ENCODE peak calls at places on chromosomes 7 and 10, in seven cellular contexts. N is K562, Z is HCT116, A is SK-N-SH, K is GM12878, D is HepG2, V is H1. J is an unnamed sample.

GRCh38 chr7:35482231-35482630 is 212.7 kb downstream of the HERPUD2 start:
- DNase-seq in N (no peak), V (no peak), A (no peak), Z (no peak), D (no peak), K (no peak), J (peak)

GRCh38 chr7:157615852-157616251 is 279.0 kb downstream of the DNAJB6 start:
- DNase-seq in K (no peak), A (no peak), Z (no peak), V (no peak), N (no peak), D (no peak), J (no peak)

GRCh38 chr7:25619963-25620799 is 391.9 kb upstream of the NPVF start:
- DNase-seq in K (no peak), Z (no peak), N (peak), D (no peak), A (peak), V (no peak), J (no peak)

GRCh38 chr7:30144659-30145321 is 10.0 kb downstream of the MTURN start:
- DNase-seq in Z (no peak), A (peak), D (no peak), N (no peak), K (no peak), V (no peak), J (no peak)

GRCh38 chr10:85612833-85613232 is 753.8 kb downstream of the GRID1 start:
- DNase-seq in D (no peak), A (no peak), V (peak), Z (peak), K (no peak), N (no peak), J (peak)

GRCh38 chr7:28348631-28349030 is 63.7 kb upstream of the CREB5 start:
- DNase-seq in V (no peak), N (no peak), D (no peak), Z (no peak), A (no peak), K (no peak), J (peak)

GRCh38 chr10:100878291-100878910 is 34.4 kb upstream of the SLF2 start:
- DNase-seq in V (peak), A (peak), N (peak), Z (peak), D (peak), K (no peak), J (peak)

GRCh38 chr7:82343-83155 is 109.8 kb upstream of the FAM20C start:
- DNase-seq in D (no peak), N (no peak), V (peak), Z (no peak), A (peak), K (no peak), J (peak)

GRCh38 chr10:31745612-31746376 is 182.8 kb downstream of the ARHGAP12 start:
- DNase-seq in N (no peak), A (no peak), V (no peak), D (peak), Z (peak), K (no peak), J (no peak)

GRCh38 chr7:1829111-1829510 is 159.0 kb downstream of the ELFN1 start:
- DNase-seq in Z (no peak), V (peak), N (no peak), K (no peak), A (no peak), D (no peak), J (no peak)

GRCh38 chr10:58998924-58999713 is 177.3 kb upstream of the PHYHIPL start:
- DNase-seq in N (no peak), V (no peak), D (no peak), Z (no peak), K (no peak), A (no peak), J (no peak)

GRCh38 chr7:5494320-5494682 is 70.7 kb upstream of the TNRC18 start:
- DNase-seq in D (no peak), K (no peak), Z (no peak), N (no peak), V (no peak), A (no peak), J (no peak)

GRCh38 chr7:5492249-5493020 is 68.8 kb upstream of the TNRC18 start:
- DNase-seq in D (no peak), Z (no peak), K (no peak), A (peak), V (peak), N (peak), J (no peak)

GRCh38 chr7:5497158-5498103 is 73.8 kb upstream of the TNRC18 start:
- DNase-seq in K (no peak), V (no peak), D (no peak), Z (no peak), A (peak), N (peak), J (peak)

GRCh38 chr7:5494683-5495561 is 71.3 kb upstream of the TNRC18 start:
- DNase-seq in N (peak), V (peak), D (peak), Z (peak), A (peak), K (no peak), J (peak)

DNA sequence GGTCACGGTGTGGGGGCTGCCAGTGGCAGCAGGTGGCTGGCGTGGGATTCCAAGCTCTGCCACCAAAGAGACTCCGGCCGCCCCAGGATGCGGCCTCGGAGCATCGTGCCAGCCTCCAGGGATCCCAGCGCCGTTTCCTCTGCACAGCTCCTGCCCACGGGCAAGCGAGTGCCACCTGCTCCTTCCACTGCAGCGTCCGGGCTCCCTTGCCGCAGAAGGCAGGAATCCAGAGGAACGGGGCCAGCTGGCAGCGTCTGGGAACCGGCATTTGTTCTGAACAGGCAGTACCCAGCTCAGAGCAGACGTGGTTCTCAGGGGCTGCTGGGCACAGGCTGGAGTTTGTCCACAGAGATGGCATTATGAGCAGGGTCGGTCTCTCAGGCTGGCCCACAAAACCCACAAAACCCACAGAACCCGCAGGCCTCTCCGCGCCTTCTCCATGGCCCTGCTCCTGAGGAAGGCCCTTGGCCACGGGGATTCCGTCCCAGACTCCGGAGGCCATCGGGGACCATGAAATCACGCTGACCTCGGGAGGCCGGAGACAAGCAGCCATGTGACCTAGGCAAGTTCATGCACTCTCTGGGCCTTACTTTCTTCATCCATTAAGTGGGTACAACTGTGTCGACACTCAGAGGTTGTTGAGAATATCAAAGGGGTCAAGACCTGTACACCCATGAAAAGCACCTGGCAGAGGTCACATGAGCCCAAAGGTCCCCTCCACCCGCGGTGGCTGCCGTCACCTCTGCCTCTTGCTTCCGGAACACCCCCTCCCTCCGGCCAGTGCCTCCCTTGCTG is 72.1 kb upstream of the TNRC18 start:
- DNase-seq in A (no peak), D (no peak), N (no peak), Z (no peak), K (no peak), V (no peak), J (peak)
- TF ChIP-seq JUND in A (no peak), D (no peak), N (no peak), Z (no peak), K (no peak), V (no peak), J (no peak)

GRCh38 chr10:132687893-132688579 is 97.9 kb downstream of the NKX6-2 start:
- DNase-seq in Z (no peak), V (no peak), N (no peak), A (no peak), K (no peak), D (no peak), J (no peak)

GRCh38 chr10:132687181-132687892 is 98.6 kb downstream of the NKX6-2 start:
- DNase-seq in A (no peak), Z (no peak), K (no peak), N (no peak), V (no peak), D (no peak), J (no peak)

GRCh38 chr10:132685121-132685891 is 100.6 kb downstream of the NKX6-2 start:
- DNase-seq in N (peak), D (peak), V (no peak), K (no peak), A (no peak), Z (no peak), J (no peak)

GRCh38 chr10:132684164-132684891 is 101.6 kb downstream of the NKX6-2 start:
- DNase-seq in K (peak), N (peak), A (no peak), Z (no peak), V (no peak), D (no peak), J (no peak)

GRCh38 chr10:132685921-132686680 is 99.8 kb downstream of the NKX6-2 start:
- DNase-seq in V (no peak), K (no peak), N (no peak), D (no peak), A (no peak), Z (no peak), J (no peak)
- TF ChIP-seq JUND in V (no peak), K (no peak), N (no peak), D (no peak), A (no peak), Z (no peak), J (no peak)

DNA sequence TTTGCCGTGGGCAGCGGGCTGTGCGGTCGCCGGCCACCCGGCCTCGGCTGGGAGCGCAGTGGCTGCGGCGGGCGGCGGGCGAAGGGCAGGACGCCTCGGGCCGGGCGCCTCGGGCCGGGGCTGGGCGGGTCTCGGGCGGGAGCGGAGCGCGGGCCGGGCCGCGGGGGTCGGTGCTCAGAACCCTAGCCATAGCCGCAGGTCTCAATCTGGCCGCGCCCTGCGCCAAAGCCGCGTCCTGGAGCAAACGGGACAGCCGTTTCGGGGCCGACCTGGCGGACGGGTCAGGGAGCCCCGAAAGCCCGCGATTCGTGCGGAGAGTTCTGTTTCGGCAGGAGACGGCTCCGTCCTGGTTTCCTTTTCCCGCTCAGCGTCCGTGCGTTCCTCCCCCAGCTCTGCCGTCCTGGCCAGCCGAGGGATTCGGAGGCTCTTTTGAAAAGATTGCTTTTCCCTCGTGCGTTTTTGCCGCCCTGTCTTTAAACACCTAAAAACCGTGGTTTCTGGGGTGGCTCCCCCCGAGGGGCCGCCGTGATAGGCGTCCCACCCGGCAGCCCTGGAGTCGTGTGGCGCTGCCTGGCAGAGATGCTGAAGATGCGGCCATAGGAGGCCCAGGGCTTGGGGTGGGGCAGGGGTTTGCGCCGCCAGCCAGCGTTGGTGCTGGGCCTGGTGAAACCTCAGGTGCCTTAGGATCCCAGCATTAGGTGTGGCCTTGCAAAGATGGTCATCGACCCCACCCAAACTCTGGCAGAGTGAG is 727 bp downstream of the RET start:
- DNase-seq in A (peak), K (no peak), D (no peak), N (no peak), Z (no peak), V (peak), J (no peak)
- TF ChIP-seq JUND in A (no peak), K (no peak), D (no peak), N (no peak), Z (no peak), V (no peak), J (no peak)

DNA sequence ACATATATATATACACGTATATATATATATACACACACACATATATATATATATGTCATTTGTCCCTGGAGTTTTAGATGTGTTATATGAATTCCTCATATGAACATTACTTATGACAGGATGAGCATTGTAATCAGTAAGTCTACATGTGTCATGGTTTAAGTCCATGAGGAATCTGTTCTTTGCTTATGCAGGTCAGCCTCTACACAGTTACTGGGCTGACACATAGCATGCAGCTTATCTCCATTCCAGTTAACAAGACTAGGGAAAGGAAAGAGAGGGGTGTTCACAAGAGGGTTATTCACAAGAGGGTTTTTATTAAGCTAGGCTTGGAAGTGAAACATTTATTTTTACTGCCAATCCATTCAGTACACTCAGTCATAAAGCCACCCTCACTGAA is 226.7 kb downstream of the SNX13 start:
- DNase-seq in N (no peak), V (no peak), A (no peak), K (no peak), Z (no peak), D (no peak), J (no peak)
- TF ChIP-seq JUND in N (no peak), V (no peak), A (no peak), K (no peak), Z (no peak), D (no peak), J (no peak)

DNA sequence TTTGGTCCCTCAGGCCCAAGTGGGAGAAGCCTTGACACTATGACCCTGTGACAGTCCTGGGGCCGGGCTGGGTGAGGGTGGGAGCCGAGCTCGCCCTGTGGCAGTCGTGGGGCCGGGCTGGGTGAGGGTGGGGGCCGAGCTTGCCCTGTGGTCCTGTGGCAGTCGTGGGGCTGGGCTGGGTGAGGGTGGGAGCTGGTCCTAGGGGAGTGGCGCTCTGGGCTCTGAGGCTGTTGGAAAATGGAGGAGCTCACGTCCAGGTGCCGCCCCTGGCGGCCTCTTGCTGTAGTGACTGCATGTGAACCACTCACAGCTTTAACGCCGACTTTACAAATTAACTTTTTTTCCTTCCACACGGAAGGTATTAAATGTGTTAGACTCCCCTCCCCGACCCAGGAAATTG is 312.6 kb downstream of the WDR37 start:
- DNase-seq in N (peak), K (no peak), Z (peak), A (peak), V (peak), D (peak), J (peak)
- TF ChIP-seq JUND in N (no peak), K (no peak), Z (no peak), A (no peak), V (no peak), D (no peak), J (no peak)

GRCh38 chr10:129530486-129531065 is 63.5 kb downstream of the MGMT start:
- DNase-seq in A (no peak), D (no peak), Z (no peak), K (no peak), N (no peak), V (no peak), J (no peak)

GRCh38 chr10:129525408-129525807 is 58.4 kb downstream of the MGMT start:
- DNase-seq in N (no peak), K (no peak), Z (no peak), D (no peak), A (no peak), V (no peak), J (no peak)

GRCh38 chr10:129526943-129527342 is 59.9 kb downstream of the MGMT start:
- DNase-seq in V (no peak), D (no peak), K (no peak), N (no peak), A (no peak), Z (no peak), J (no peak)

GRCh38 chr10:129531195-129531968 is 64.3 kb downstream of the MGMT start:
- DNase-seq in D (peak), Z (peak), A (no peak), V (no peak), K (no peak), N (no peak), J (peak)

DNA sequence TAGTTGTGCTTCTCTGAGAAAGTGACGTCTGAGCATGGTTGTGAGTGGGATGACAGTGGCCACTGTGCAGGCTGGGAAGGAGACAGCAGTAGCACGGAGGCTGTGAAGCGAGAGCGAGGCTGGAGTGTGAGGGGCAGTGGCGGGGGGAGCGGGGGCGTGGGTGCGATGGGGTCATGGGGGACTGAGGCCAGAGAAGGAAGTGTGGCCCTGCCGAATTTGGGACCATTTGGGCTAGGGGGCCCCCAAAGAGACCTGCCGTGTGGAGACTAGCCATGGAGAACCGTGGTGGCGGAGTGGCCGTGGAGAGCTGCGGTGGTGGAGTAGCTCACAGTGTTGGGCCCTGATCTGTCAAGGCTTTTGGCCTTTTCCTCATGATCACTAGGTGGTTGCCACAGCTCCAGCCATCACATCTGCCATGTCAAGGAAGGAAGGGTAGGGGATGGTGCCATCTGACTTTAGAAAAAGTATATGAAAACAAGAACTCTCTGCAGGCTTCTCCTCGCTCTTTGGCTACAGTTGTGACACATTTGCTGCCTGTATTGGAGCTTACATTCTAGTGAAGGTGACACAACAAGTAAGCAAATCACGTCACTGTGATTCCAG is 61.4 kb downstream of the MGMT start:
- DNase-seq in N (no peak), D (no peak), K (no peak), A (no peak), V (no peak), Z (no peak), J (no peak)
- TF ChIP-seq JUND in N (no peak), D (no peak), K (no peak), A (no peak), V (no peak), Z (no peak), J (no peak)

GRCh38 chr10:64630534-64630933 is 1109.3 kb downstream of the REEP3 start:
- DNase-seq in V (no peak), K (no peak), D (no peak), Z (no peak), N (no peak), A (no peak), J (no peak)

GRCh38 chr10:64637939-64638338 is 1116.7 kb downstream of the REEP3 start:
- DNase-seq in K (no peak), A (no peak), N (no peak), D (no peak), Z (no peak), V (no peak), J (no peak)

GRCh38 chr10:64635906-64636305 is 1114.7 kb downstream of the REEP3 start:
- DNase-seq in D (no peak), N (no peak), V (no peak), K (no peak), A (no peak), Z (no peak), J (no peak)

GRCh38 chr10:64636461-64636860 is 1115.3 kb downstream of the REEP3 start:
- DNase-seq in D (no peak), A (no peak), N (no peak), Z (no peak), K (no peak), V (no peak), J (no peak)
- TF ChIP-seq JUND in D (no peak), A (no peak), N (no peak), Z (no peak), K (no peak), V (no peak), J (no peak)

GRCh38 chr7:142352543-142352942 is 94.7 kb upstream of the PRSS58 start:
- DNase-seq in V (no peak), Z (no peak), K (no peak), D (no peak), A (no peak), N (no peak), J (no peak)
- TF ChIP-seq JUND in V (no peak), Z (no peak), K (no peak), D (no peak), A (no peak), N (no peak), J (no peak)

GRCh38 chr7:11346312-11346711 is 372.6 kb downstream of the PHF14 start:
- DNase-seq in K (no peak), Z (no peak), A (no peak), D (no peak), V (no peak), N (no peak), J (no peak)

GRCh38 chr7:11343818-11344413 is 370.2 kb downstream of the PHF14 start:
- DNase-seq in D (peak), K (no peak), V (no peak), Z (peak), N (peak), A (peak), J (peak)

GRCh38 chr7:11345621-11346020 is 371.9 kb downstream of the PHF14 start:
- DNase-seq in D (no peak), A (no peak), K (no peak), V (no peak), Z (no peak), N (no peak), J (no peak)

GRCh38 chr7:11341285-11341944 is 367.7 kb downstream of the PHF14 start:
- DNase-seq in A (peak), N (peak), D (no peak), Z (peak), K (no peak), V (no peak), J (peak)

DNA sequence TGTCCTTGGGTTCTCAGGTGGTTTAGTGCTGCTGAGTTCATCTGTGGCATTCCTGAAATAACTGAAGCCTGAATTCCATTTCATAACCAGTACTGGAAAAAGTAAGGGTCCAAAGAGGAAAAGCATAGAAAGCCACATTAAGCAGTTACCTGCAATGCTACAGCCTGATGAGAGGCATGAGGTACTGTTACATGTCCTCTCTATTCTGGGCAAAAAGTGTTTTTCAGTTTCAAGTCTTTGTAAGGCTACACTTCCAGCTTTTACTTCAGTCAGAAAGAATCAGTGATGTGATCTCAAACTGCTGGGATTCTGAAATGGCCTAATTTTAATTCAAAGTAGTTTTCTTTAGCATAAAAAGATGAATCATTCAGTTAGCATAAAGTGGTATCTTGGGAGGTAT is 369.5 kb downstream of the PHF14 start:
- DNase-seq in N (no peak), V (no peak), K (no peak), D (no peak), A (no peak), Z (no peak), J (no peak)
- TF ChIP-seq JUND in N (no peak), V (no peak), K (no peak), D (no peak), A (no peak), Z (no peak), J (no peak)